ENCODE peak calls at places on chromosome 21, in four cellular contexts. L, M, N and I are unnamed samples.

GRCh38 chr21:32253215-32253641 is 25.6 kb downstream of the MIS18A start:
- DNase-seq in L (no peak), M (no peak), N (no peak), I (no peak)

GRCh38 chr21:39676054-39676771 is 63.5 kb downstream of the B3GALT5 start:
- DNase-seq in L (no peak), M (peak), N (peak), I (no peak)

GRCh38 chr21:38804617-38805281 is 980 bp upstream of the ETS2 start:
- DNase-seq in L (peak), M (no peak), N (no peak), I (no peak)

GRCh38 chr21:33109574-33110339 is 39.8 kb downstream of the OLIG1 start:
- DNase-seq in L (no peak), M (no peak), N (no peak), I (peak)

GRCh38 chr21:20388400-20388799 is 609.8 kb upstream of the NCAM2 start:
- DNase-seq in L (no peak), M (no peak), N (no peak), I (no peak)

GRCh38 chr21:38123626-38124025 is 133.2 kb upstream of the KCNJ15 start:
- DNase-seq in L (no peak), M (no peak), N (no peak), I (no peak)

GRCh38 chr21:25638634-25639166 is 358 bp upstream of the JAM2 start:
- DNase-seq in L (no peak), M (no peak), N (peak), I (no peak)

GRCh38 chr21:26079376-26079775 is 91.2 kb downstream of the APP start:
- DNase-seq in L (no peak), M (no peak), N (no peak), I (no peak)

GRCh38 chr21:26850116-26850643 is 5.0 kb upstream of the ADAMTS1 start:
- DNase-seq in L (no peak), M (peak), N (peak), I (no peak)

GRCh38 chr21:23402929-23403520 is 2204.3 kb downstream of the MRPL39 start:
- DNase-seq in L (no peak), M (no peak), N (no peak), I (no peak)

GRCh38 chr21:27149034-27149433 is 182.1 kb upstream of the ADAMTS5 start:
- DNase-seq in L (no peak), M (no peak), N (no peak), I (no peak)

GRCh38 chr21:32572574-32573420 is 12.5 kb downstream of the TCP10L start:
- DNase-seq in L (no peak), M (peak), N (no peak), I (no peak)

GRCh38 chr21:20882462-20883415 is 115.5 kb upstream of the NCAM2 start:
- DNase-seq in L (peak), M (no peak), N (no peak), I (peak)

GRCh38 chr21:33434770-33435360 is 31.7 kb downstream of the IFNGR2 start:
- DNase-seq in L (no peak), M (no peak), N (peak), I (no peak)

GRCh38 chr21:37742532-37742931 is 173.7 kb downstream of the KCNJ6 start:
- DNase-seq in L (no peak), M (no peak), N (no peak), I (no peak)

GRCh38 chr21:41316641-41317392 is at the start of gene FAM3B:
- DNase-seq in L (no peak), M (no peak), N (no peak), I (no peak)

GRCh38 chr21:27225142-27225541 is 258.3 kb upstream of the ADAMTS5 start:
- DNase-seq in L (no peak), M (no peak), N (no peak), I (no peak)

GRCh38 chr21:38488640-38489282 is 9.5 kb downstream of the ERG start:
- DNase-seq in L (no peak), M (no peak), N (no peak), I (no peak)

GRCh38 chr21:36713746-36714145 is 14.8 kb downstream of the SIM2 start:
- DNase-seq in L (no peak), M (no peak), N (no peak), I (no peak)
- TF ChIP-seq TARDBP in L (no peak), M (no peak), N (no peak), I (no peak)

GRCh38 chr21:28776251-28776650 is 216.4 kb downstream of the LTN1 start:
- DNase-seq in L (no peak), M (no peak), N (no peak), I (no peak)
- TF ChIP-seq FOXK2 in L (no peak), M (no peak), N (no peak), I (no peak)

GRCh38 chr21:42939581-42940413 is 14.4 kb upstream of the ERVH48-1 start:
- DNase-seq in L (no peak), M (peak), N (no peak), I (no peak)
- TF ChIP-seq TARDBP in L (no peak), M (no peak), N (no peak), I (no peak)

GRCh38 chr21:42531771-42532170 is 18.1 kb downstream of the SLC37A1 start:
- DNase-seq in L (no peak), M (no peak), N (no peak), I (no peak)

GRCh38 chr21:42527127-42527488 is 13.5 kb downstream of the SLC37A1 start:
- DNase-seq in L (no peak), M (no peak), N (no peak), I (no peak)

GRCh38 chr21:42527489-42528158 is 14.0 kb downstream of the SLC37A1 start:
- DNase-seq in L (no peak), M (no peak), N (peak), I (no peak)

GRCh38 chr21:42532466-42533181 is 19.0 kb downstream of the SLC37A1 start:
- DNase-seq in L (no peak), M (no peak), N (no peak), I (no peak)

GRCh38 chr21:42530167-42530518 is 16.5 kb downstream of the SLC37A1 start:
- DNase-seq in L (no peak), M (no peak), N (no peak), I (no peak)
- TF ChIP-seq FOXK2 in L (no peak), M (no peak), N (no peak), I (no peak)

GRCh38 chr21:43899307-43900077 is 34.5 kb downstream of the AGPAT3 start:
- DNase-seq in L (no peak), M (no peak), N (no peak), I (no peak)
- TF ChIP-seq TARDBP in L (no peak), M (no peak), N (no peak), I (no peak)

DNA sequence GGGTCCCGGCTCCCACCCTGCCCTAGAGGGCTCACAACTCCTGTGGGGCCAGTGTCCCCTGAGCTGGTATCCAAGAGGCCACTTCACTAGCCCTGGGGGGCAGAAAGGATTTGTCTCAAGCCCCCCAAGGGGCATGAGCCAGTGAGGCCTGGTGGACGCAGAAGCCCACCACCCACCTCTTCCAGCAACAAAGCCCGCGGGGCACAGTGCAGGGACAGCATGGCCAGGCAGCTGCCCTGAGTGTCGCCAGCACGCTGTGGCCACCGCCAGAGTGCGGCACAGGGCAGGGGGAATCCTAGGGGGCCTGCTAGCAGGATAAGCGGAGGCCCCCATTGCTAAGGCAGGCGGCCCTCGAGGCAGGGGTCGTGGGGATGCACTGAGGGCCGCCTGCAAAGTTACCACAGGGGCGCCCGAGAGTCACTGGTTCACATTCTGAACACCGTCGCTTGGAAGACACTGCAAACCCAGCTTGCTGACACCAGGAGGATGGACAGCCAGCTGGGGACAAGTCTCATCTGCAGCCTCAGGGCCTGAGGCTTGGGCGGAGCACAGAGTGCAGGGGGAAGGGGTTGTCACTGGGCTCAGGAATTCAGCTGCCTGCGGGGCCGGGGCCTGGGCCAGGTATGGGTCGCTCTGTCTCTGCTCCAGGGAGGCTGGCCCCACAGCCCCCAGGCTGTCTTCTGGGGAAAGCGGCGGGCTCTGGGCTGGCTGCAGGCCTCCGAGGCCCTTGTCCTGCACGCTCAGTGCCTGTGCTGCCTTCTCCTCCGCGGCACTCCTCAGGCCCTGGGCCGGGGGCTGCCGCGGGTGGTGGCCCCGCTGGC is 26.8 kb downstream of the SLC19A1 start:
- DNase-seq in L (no peak), M (no peak), N (no peak), I (no peak)
- TF ChIP-seq FOXK2 in L (no peak), M (no peak), N (no peak), I (no peak)

GRCh38 chr21:16194851-16195251 is 465.1 kb downstream of the USP25 start:
- DNase-seq in L (no peak), M (peak), N (no peak), I (no peak)
- TF ChIP-seq TARDBP in L (no peak), M (no peak), N (no peak), I (no peak)

DNA sequence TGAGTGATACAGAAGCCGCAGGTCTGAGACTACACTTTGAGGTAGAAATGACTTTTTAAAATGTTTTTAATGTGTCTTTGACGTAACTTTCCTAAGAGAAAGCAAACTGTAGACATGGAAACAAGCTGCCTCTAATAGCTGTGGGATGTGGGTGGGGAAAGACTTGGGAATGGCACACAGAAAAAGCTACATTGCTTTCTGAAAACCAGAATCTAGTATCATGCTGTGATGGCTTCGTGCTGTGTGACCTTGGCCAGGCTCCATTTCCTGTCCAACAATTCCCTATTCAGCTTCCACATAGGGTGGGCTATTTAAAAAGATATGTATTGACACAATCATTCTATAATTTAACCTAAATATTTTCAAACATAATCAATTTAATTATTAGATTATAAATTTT is 909.1 kb downstream of the NCAM2 start:
- DNase-seq in L (no peak), M (no peak), N (no peak), I (no peak)
- TF ChIP-seq FOXK2 in L (no peak), M (no peak), N (no peak), I (no peak)

GRCh38 chr21:34520769-34521508 is 8.9 kb upstream of the KCNE1 start:
- DNase-seq in L (no peak), M (no peak), N (no peak), I (no peak)
- TF ChIP-seq TARDBP in L (no peak), M (no peak), N (no peak), I (no peak)